ENCODE peak calls at places on chromosomes 5 and 9, in ten cellular contexts. A is AG20443; F is renal cortical epithelial cell; I is stimulated activated CD4-positive, alpha-beta T cell treated with anti-CD3 and anti-CD28 coated beads, Interleukin-2, amount 100 ng/mL, for 48 hours; W is A673; G is CD8-positive, alpha-beta memory T cell; K is NCI-H1436; L is omental fat pad; S is HEK293T; Q is MV-4-11. X is an unnamed sample.

GRCh38 chr9:70466976-70467551 is 52.6 kb upstream of the KLF9 start:
- DNase-seq in A (peak), Q (peak), L (no peak), S (no peak), I (peak), W (no peak), F (peak), G (no peak), K (no peak), X (no peak)

GRCh38 chr5:138082033-138082432 is 1.8 kb upstream of the WNT8A start:
- DNase-seq in S (no peak), Q (no peak), A (no peak), L (no peak), K (no peak), W (no peak), F (no peak), G (no peak), I (no peak), X (no peak)

GRCh38 chr9:95048225-95049087 is 269.1 kb downstream of the FANCC start:
- DNase-seq in A (peak), W (peak), I (peak), L (no peak), G (peak), K (peak), F (peak), Q (peak), S (peak), X (peak)

GRCh38 chr9:78954286-78954685 is 617.5 kb upstream of the TLE4 start:
- DNase-seq in I (no peak), S (no peak), F (peak), L (no peak), W (no peak), K (no peak), A (no peak), Q (no peak), G (no peak), X (no peak)

GRCh38 chr5:1246711-1247431 is 21.7 kb downstream of the SLC6A18 start:
- DNase-seq in A (peak), G (no peak), F (peak), W (peak), L (no peak), Q (no peak), K (no peak), S (peak), I (peak), X (no peak)

GRCh38 chr9:88387035-88387732 is 1.1 kb upstream of the SPIN1 start:
- DNase-seq in W (peak), L (no peak), G (no peak), I (peak), Q (peak), A (no peak), F (peak), K (no peak), S (peak), X (peak)

GRCh38 chr9:84500218-84500617 is 159.7 kb upstream of the SLC28A3 start:
- DNase-seq in L (no peak), I (no peak), S (no peak), K (no peak), G (no peak), Q (peak), F (peak), A (no peak), W (no peak), X (no peak)

GRCh38 chr5:134245101-134245604 is 19.3 kb upstream of the PPP2CA start:
- DNase-seq in W (no peak), G (no peak), L (no peak), A (no peak), F (peak), Q (no peak), S (no peak), K (no peak), I (no peak), X (no peak)

GRCh38 chr5:93433422-93433821 is 147.6 kb downstream of the NR2F1-AS1 start:
- DNase-seq in L (no peak), G (no peak), S (no peak), F (peak), A (no peak), K (no peak), I (no peak), W (no peak), Q (no peak), X (no peak)

GRCh38 chr9:116990592-116990991 is 303.5 kb downstream of the TRIM32 start:
- DNase-seq in F (peak), S (no peak), L (no peak), Q (no peak), I (no peak), W (no peak), K (no peak), G (no peak), A (no peak), X (no peak)